ENCODE peak calls at places on chromosome 16, in seven cellular contexts. U, X, I, S, T, R and W are unnamed samples.

GRCh38 chr16:88649195-88649923 is 1.5 kb downstream of the CYBA start:
- DNase-seq in U (no peak), X (peak; percentile 58), I (no peak), S (no peak), T (peak; percentile 75), R (no peak), W (no peak)

GRCh38 chr16:72990003-72990521 is 57.9 kb downstream of the ZFHX3 start:
- DNase-seq in U (peak; percentile 80), X (peak; percentile 64), I (peak; percentile 97), S (no peak), T (no peak), R (peak; percentile 68), W (no peak)

GRCh38 chr16:6031567-6031966 is 934.0 kb upstream of the EEF2KMT start:
- DNase-seq in U (no peak), X (no peak), I (no peak), S (no peak), T (no peak), R (no peak), W (no peak)

GRCh38 chr16:24845726-24846547 is at the start of gene SLC5A11:
- DNase-seq in U (no peak), X (no peak), I (no peak), S (no peak), T (no peak), R (no peak), W (no peak)

GRCh38 chr16:64133396-64133795 is 988.5 kb downstream of the CDH11 start:
- DNase-seq in U (no peak), X (no peak), I (no peak), S (no peak), T (no peak), R (no peak), W (no peak)

GRCh38 chr16:84277244-84277823 is 17.3 kb upstream of the WFDC1 start:
- DNase-seq in U (peak; percentile 25), X (peak; percentile 45), I (no peak), S (peak; percentile 71), T (peak; percentile 90), R (peak; percentile 33), W (peak; percentile 73)

GRCh38 chr16:84660973-84661372 is 12.7 kb downstream of the KLHL36 start:
- DNase-seq in U (peak; percentile 19), X (no peak), I (no peak), S (no peak), T (no peak), R (no peak), W (no peak)

GRCh38 chr16:2467301-2468141 is 3.6 kb upstream of the NTN3 start:
- DNase-seq in U (peak; percentile 72), X (peak; percentile 79), I (peak; percentile 40), S (peak; percentile 74), T (no peak), R (peak; percentile 72), W (no peak)

GRCh38 chr16:58459344-58460218 is 40.4 kb upstream of the NDRG4 start:
- DNase-seq in U (peak; percentile 81), X (no peak), I (no peak), S (no peak), T (no peak), R (peak; percentile 43), W (no peak)

GRCh38 chr16:59060212-59060611 is 326.1 kb upstream of the GOT2 start:
- DNase-seq in U (peak; percentile 96), X (no peak), I (no peak), S (no peak), T (no peak), R (peak; percentile 84), W (no peak)

GRCh38 chr16:86865866-86866675 is 287.7 kb downstream of the FOXL1 start:
- DNase-seq in U (no peak), X (no peak), I (peak; percentile 62), S (no peak), T (no peak), R (peak; percentile 44), W (no peak)

GRCh38 chr16:2282866-2283555 is 15.1 kb upstream of the RNPS1 start:
- DNase-seq in U (no peak), X (no peak), I (no peak), S (no peak), T (no peak), R (no peak), W (no peak)

GRCh38 chr16:84451781-84452180 is 52.7 kb downstream of the MEAK7 start:
- DNase-seq in U (no peak), X (no peak), I (no peak), S (no peak), T (no peak), R (no peak), W (no peak)

GRCh38 chr16:16004314-16004749 is 54.9 kb downstream of the ABCC1 start:
- DNase-seq in U (peak; percentile 91), X (no peak), I (no peak), S (no peak), T (no peak), R (peak; percentile 95), W (no peak)

GRCh38 chr16:12896562-12896961 is 4.8 kb upstream of the SHISA9 start:
- DNase-seq in U (peak; percentile 15), X (no peak), I (no peak), S (peak; percentile 50), T (no peak), R (no peak), W (no peak)

GRCh38 chr16:72560617-72561016 is 388.7 kb upstream of the PMFBP1 start:
- DNase-seq in U (no peak), X (no peak), I (no peak), S (no peak), T (no peak), R (no peak), W (no peak)

GRCh38 chr16:6967796-6968195 is 364.8 kb upstream of the RBFOX1 start:
- DNase-seq in U (no peak), X (no peak), I (no peak), S (peak; percentile 27), T (no peak), R (no peak), W (no peak)

GRCh38 chr16:56355786-56356275 is 69.5 kb downstream of the AMFR start:
- DNase-seq in U (no peak), X (no peak), I (peak; percentile 1), S (peak; percentile 25), T (peak; percentile 68), R (no peak), W (no peak)
- H3K27ac ChIP-seq in U (no peak overlapping the region), X (no peak overlapping the region), I (no peak overlapping the region), S (no peak overlapping the region), T (no peak overlapping the region), R (peak overlapping the region; percentile 42), W (no peak overlapping the region)

GRCh38 chr16:47617732-47618131 is 156.6 kb downstream of the PHKB start:
- DNase-seq in U (peak; percentile 63), X (no peak), I (no peak), S (no peak), T (no peak), R (no peak), W (no peak)

GRCh38 chr16:47613251-47613650 is 152.1 kb downstream of the PHKB start:
- DNase-seq in U (no peak), X (no peak), I (no peak), S (no peak), T (no peak), R (no peak), W (no peak)

GRCh38 chr16:47611848-47612493 is 150.8 kb downstream of the PHKB start:
- DNase-seq in U (no peak), X (no peak), I (no peak), S (no peak), T (no peak), R (no peak), W (no peak)

GRCh38 chr16:47611042-47611441 is 149.9 kb downstream of the PHKB start:
- DNase-seq in U (no peak), X (no peak), I (no peak), S (no peak), T (no peak), R (no peak), W (no peak)

DNA sequence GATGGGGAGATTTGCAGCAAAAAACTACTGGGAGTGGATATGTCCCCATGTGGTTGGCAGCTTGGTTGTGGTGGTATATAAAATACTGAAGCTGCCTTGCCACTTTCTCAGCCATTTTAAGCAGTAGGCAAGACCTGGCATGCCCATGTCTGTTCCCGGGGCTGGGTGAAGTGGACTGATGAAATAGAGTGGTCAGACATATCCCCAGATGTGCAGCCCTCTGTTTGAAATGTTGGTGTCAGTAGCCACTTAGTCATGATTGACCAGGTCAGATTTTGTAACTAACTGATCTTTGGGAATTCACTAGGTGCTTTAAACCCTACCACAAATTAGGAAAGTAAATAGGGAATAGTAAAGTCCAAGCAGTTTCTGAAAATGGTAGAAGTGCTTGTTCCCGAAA is 151.6 kb downstream of the PHKB start:
- DNase-seq in U (no peak), X (no peak), I (no peak), S (no peak), T (no peak), R (peak; percentile 26), W (no peak)
- TF ChIP-seq CTCF in U (no peak), X (no peak), I (no peak), S (no peak), T (no peak), R (no peak), W (no peak)

DNA sequence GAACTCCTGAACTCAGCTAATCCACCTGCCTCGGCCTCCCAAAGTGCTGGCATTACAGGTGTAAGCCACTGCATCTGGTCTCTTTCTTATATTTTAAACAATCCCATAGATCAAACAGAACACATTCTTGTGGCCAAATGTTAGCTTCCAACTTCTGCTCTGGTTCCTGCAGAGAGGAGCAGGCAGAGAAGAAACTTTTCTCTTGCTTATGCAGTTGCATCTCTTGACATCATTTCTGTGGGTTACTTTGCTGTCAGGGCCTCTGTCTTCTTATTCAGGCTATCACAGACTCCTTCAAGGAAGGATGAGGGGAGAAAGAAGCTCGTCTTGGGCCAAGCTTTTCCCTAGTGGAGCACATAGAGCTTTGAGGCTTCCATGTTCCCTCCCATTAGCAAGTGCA is 7.8 kb downstream of the HSD17B2 start:
- DNase-seq in U (peak; percentile 68), X (no peak), I (no peak), S (no peak), T (no peak), R (no peak), W (no peak)
- H3K27ac ChIP-seq in U (no peak overlapping the region), X (no peak overlapping the region), I (no peak overlapping the region), S (no peak overlapping the region), T (no peak overlapping the region), R (peak overlapping the region; percentile 96), W (no peak overlapping the region)

DNA sequence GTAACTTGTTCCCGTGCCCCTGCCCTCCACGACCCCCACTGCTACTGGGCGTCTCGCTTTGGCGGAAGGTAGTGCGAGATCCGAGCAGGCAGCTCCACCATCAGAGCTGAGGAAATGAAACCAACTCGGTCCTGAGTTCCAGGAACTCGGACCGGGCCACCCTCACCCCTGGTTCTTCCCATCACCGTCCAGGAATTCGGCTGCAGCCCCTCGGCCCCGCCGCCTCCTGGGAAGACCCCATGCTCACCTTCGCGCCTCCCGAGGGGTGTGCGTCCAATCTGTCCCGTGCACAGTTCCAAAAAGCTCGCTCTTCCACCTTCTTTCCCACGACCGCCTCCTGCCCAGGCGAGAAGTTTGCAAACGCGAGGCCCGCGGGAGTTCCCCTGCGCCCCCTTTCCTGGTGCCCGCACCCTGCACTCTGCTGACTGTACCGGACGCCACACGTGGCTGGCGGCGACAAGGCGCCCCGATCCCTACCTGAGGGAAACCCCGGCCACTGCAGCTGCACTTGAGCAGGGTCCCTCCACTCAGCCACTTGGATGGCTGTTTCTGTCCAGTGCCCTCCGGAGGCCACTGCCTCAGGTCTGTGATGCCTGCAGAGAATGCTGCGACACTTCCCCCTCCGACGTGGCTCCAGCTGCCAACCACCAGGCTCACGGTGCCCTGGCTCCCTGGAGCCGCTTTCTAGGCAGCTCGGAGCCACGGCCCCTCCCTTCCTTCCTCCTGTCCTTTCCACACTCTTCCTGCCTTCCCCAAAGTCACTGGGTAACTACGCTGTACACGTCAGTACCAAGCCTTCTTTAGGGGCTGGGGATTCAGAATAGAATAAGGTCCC is at the start of gene MLKL:
- DNase-seq in U (peak; percentile 54), X (peak; percentile 70), I (peak; percentile 13), S (peak; percentile 54), T (peak; percentile 92), R (peak; percentile 26), W (peak; percentile 79)
- TF ChIP-seq CTCF in U (no peak), X (no peak), I (no peak), S (no peak), T (no peak), R (no peak), W (no peak)